ENCODE peak calls at places on chromosomes 12 and 14, in nine cellular contexts. X is stomach, V is vagina, E is prostate gland, U is upper lobe of left lung, A is HCT116, Y is breast epithelium, L is H1, P is K562. T is an unnamed sample.
A peak's percentile ranks its signal among the peaks of the same experiment; 100 is the strongest.

GRCh38 chr12:78085562-78086182 is 255.0 kb downstream of the NAV3 start:
- DNase-seq in X (no peak), V (no peak), E (no peak), U (no peak), A (no peak), Y (no peak), L (no peak), P (no peak), T (no peak)

GRCh38 chr12:70197362-70197744 is 45.9 kb upstream of the CNOT2 start:
- DNase-seq in X (no peak), V (no peak), E (no peak), U (no peak), A (no peak), Y (no peak), L (no peak), P (no peak), T (no peak)

GRCh38 chr12:108854453-108855283 is 2.7 kb downstream of the SSH1 start:
- DNase-seq in X (no peak), V (no peak), E (no peak), U (peak; percentile 81), A (peak; percentile 98), Y (no peak), L (no peak), P (no peak), T (no peak)

GRCh38 chr12:47778842-47779241 is 5.8 kb downstream of the SLC48A1 start:
- DNase-seq in X (no peak), V (no peak), E (no peak), U (no peak), A (no peak), Y (no peak), L (no peak), P (no peak), T (no peak)

GRCh38 chr12:125324861-125325260 is 259.6 kb downstream of the AACS start:
- DNase-seq in X (no peak), V (no peak), E (no peak), U (no peak), A (no peak), Y (no peak), L (no peak), P (no peak), T (no peak)

GRCh38 chr14:94291159-94291905 is 1.7 kb downstream of the SERPINA10 start:
- DNase-seq in X (no peak), V (no peak), E (no peak), U (no peak), A (no peak), Y (no peak), L (no peak), P (no peak), T (no peak)

GRCh38 chr14:89680156-89680555 is 263.1 kb upstream of the FOXN3 start:
- DNase-seq in X (no peak), V (no peak), E (no peak), U (no peak), A (no peak), Y (no peak), L (no peak), P (no peak), T (no peak)

GRCh38 chr14:106564058-106564643 is 1037.8 kb downstream of the TMEM121 start:
- DNase-seq in X (no peak), V (no peak), E (no peak), U (no peak), A (no peak), Y (no peak), L (peak; percentile 49), P (peak; percentile 32), T (peak; percentile 90)

GRCh38 chr12:107225626-107226025 is 132.3 kb upstream of the CRY1 start:
- DNase-seq in X (no peak), V (no peak), E (no peak), U (no peak), A (no peak), Y (no peak), L (peak; percentile 60), P (no peak), T (no peak)

GRCh38 chr14:62844546-62844945 is 200.7 kb downstream of the KCNH5 start:
- DNase-seq in X (no peak), V (no peak), E (no peak), U (no peak), A (no peak), Y (no peak), L (no peak), P (no peak), T (no peak)

GRCh38 chr14:54603362-54603761 is 36.4 kb downstream of the SAMD4A start:
- DNase-seq in X (no peak), V (no peak), E (no peak), U (no peak), A (no peak), Y (no peak), L (no peak), P (no peak), T (no peak)

GRCh38 chr12:96195845-96196451 is 1.8 kb downstream of the ELK3 start:
- DNase-seq in X (no peak), V (no peak), E (no peak), U (no peak), A (no peak), Y (no peak), L (no peak), P (no peak), T (no peak)

GRCh38 chr14:94126800-94127199 is 2.6 kb downstream of the IFI27L2 start:
- DNase-seq in X (no peak), V (peak; percentile 49), E (no peak), U (no peak), A (no peak), Y (no peak), L (peak; percentile 23), P (no peak), T (peak; percentile 68)

GRCh38 chr14:62126885-62127478 is 364.8 kb downstream of the SNAPC1 start:
- DNase-seq in X (no peak), V (no peak), E (no peak), U (no peak), A (peak; percentile 40), Y (no peak), L (no peak), P (peak; percentile 10), T (no peak)

GRCh38 chr14:77557391-77557790 is 58.8 kb upstream of the ISM2 start:
- DNase-seq in X (no peak), V (no peak), E (no peak), U (no peak), A (no peak), Y (no peak), L (no peak), P (no peak), T (no peak)

GRCh38 chr12:28425531-28425930 is 235.3 kb downstream of the CCDC91 start:
- DNase-seq in X (no peak), V (no peak), E (no peak), U (no peak), A (no peak), Y (no peak), L (no peak), P (no peak), T (no peak)

GRCh38 chr12:48782457-48783395 is 6.2 kb downstream of the ADCY6 start:
- DNase-seq in X (no peak), V (no peak), E (no peak), U (no peak), A (no peak), Y (no peak), L (no peak), P (no peak), T (no peak)

GRCh38 chr12:48783432-48783831 is 5.5 kb downstream of the ADCY6 start:
- DNase-seq in X (no peak), V (no peak), E (no peak), U (no peak), A (no peak), Y (no peak), L (no peak), P (no peak), T (no peak)

GRCh38 chr12:48780381-48781025 is 8.4 kb downstream of the ADCY6 start:
- DNase-seq in X (no peak), V (no peak), E (no peak), U (no peak), A (no peak), Y (no peak), L (no peak), P (no peak), T (no peak)

GRCh38 chr12:48779869-48780268 is 9.0 kb downstream of the ADCY6 start:
- DNase-seq in X (no peak), V (no peak), E (no peak), U (no peak), A (no peak), Y (no peak), L (no peak), P (no peak), T (no peak)

GRCh38 chr12:48781750-48782456 is 7.0 kb downstream of the ADCY6 start:
- DNase-seq in X (no peak), V (no peak), E (no peak), U (no peak), A (no peak), Y (no peak), L (no peak), P (no peak), T (no peak)
- H3K27ac ChIP-seq in X (peak overlapping the region; percentile 64), V (peak overlapping the region; percentile 51), E (peak overlapping the region; percentile 17), U (no peak overlapping the region), A (no peak overlapping the region), Y (peak overlapping the region; percentile 56), L (no peak overlapping the region), P (no peak overlapping the region), T (no peak overlapping the region)

GRCh38 chr14:97413991-97414717 is 617.0 kb downstream of the VRK1 start:
- DNase-seq in X (no peak), V (no peak), E (no peak), U (no peak), A (no peak), Y (no peak), L (peak; percentile 49), P (no peak), T (no peak)
- H3K4me3 ChIP-seq in X (no peak overlapping the region), V (no peak overlapping the region), E (no peak overlapping the region), U (no peak overlapping the region), A (no peak overlapping the region), Y (no peak overlapping the region), L (peak overlapping the region; percentile 39), P (no peak overlapping the region), T (no peak overlapping the region)

GRCh38 chr14:99604766-99605298 is 825 bp upstream of the CCDC85C start:
- DNase-seq in X (no peak), V (no peak), E (no peak), U (no peak), A (no peak), Y (no peak), L (no peak), P (peak; percentile 39), T (no peak)
- TF ChIP-seq POLR2AphosphoS5 in X (no peak), V (peak; percentile 35), E (no peak), U (no peak), A (no peak), Y (no peak), L (no peak), P (no peak), T (no peak)

DNA sequence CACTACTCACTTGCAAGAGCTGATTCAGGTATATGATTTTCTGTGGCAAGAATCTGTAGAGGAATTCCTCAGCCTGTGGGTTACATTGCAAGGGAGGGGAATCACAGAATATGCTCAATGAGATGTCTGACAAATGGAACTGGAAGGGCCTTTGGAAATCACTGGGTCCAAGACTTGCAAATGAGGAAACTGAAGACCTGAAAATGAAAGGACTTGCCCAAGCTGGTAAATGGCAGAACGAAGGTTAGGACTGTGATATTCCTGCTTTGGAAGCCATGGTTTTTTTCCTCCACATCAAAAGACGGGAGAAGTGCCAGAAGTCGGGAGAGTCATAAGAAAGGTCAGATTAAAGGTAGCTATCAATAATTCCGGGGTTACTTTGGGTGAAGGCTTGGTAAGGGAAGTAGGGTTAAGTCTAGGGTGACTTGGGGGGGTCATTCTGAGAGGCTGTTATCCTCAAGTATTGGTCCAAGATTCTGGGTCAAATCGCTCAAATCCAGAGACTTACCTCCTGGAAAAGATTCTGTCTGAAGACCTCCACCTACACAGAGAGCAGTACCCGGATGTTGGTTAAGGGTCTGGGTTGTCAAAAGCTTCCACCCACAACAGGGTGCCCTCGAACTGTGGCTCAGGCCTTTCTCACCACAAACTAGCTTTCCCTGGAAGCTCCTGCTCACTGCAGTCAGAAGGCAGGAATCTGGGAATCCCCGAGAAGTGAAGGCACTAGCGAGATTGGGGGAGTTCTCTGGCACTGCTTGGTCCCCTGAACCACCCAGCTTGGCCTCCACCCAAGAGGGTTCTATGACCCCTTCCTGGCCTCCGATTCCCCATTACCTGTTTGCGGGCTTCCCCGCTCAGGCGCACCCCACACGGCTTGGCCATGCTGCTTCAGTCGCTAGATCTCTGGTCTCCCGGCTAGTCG is at the start of gene PSME2:
- DNase-seq in X (no peak), V (no peak), E (no peak), U (no peak), A (no peak), Y (no peak), L (no peak), P (no peak), T (no peak)
- H3K27ac ChIP-seq in X (peak within 1 kb of the TSS; percentile 97), V (peak within 1 kb of the TSS; percentile 87), E (peak within 1 kb of the TSS; percentile 94), U (peak within 1 kb of the TSS; percentile 96), A (peak within 1 kb of the TSS; percentile 95), Y (peak within 1 kb of the TSS; percentile 86), L (peak within 1 kb of the TSS; percentile 45), P (peak within 1 kb of the TSS; percentile 72), T (peak within 1 kb of the TSS; percentile 88)